ENCODE peak calls at places on chromosomes 12 and 14, in four cellular contexts. L is lower leg skin; W is foreskin fibroblast; Z is CD8-positive, alpha-beta memory T cell. E is an unnamed sample.

GRCh38 chr12:64088431-64089349 is 133.4 kb downstream of the KICS2 start:
- DNase-seq in L (peak; percentile 94), W (peak; percentile 97), Z (no peak), E (peak; percentile 84)

GRCh38 chr14:21072102-21072501 is 2.0 kb downstream of the ARHGEF40 start:
- DNase-seq in L (peak; percentile 54), W (peak; percentile 87), Z (no peak), E (peak; percentile 14)

GRCh38 chr12:106255952-106256351 is 8.1 kb upstream of the CKAP4 start:
- DNase-seq in L (no peak), W (no peak), Z (no peak), E (no peak)

GRCh38 chr14:54767139-54767431 is 135.5 kb downstream of the GCH1 start:
- DNase-seq in L (no peak), W (no peak), Z (no peak), E (no peak)

GRCh38 chr12:12718382-12718761 is 1.2 kb downstream of the CDKN1B start:
- DNase-seq in L (no peak), W (no peak), Z (no peak), E (no peak)

GRCh38 chr14:22991852-22992251 is 9.5 kb upstream of the AJUBA start:
- DNase-seq in L (no peak), W (no peak), Z (no peak), E (no peak)

GRCh38 chr12:108633534-108634224 is at the start of gene SELPLG:
- DNase-seq in L (peak; percentile 69), W (no peak), Z (peak; percentile 80), E (no peak)

GRCh38 chr12:54429014-54429471 is 10.0 kb upstream of the ITGA5 start:
- DNase-seq in L (no peak), W (no peak), Z (no peak), E (no peak)

GRCh38 chr12:113186033-113186365 is 478 bp downstream of the RITA1 start:
- DNase-seq in L (no peak), W (peak; percentile 40), Z (no peak), E (no peak)

GRCh38 chr12:52324068-52324444 is 2.9 kb upstream of the KRT83 start:
- DNase-seq in L (no peak), W (no peak), Z (no peak), E (no peak)

GRCh38 chr12:20483776-20484175 is 115.4 kb downstream of the PDE3A start:
- DNase-seq in L (no peak), W (peak; percentile 78), Z (no peak), E (peak; percentile 40)

GRCh38 chr12:56954057-56954577 is 3.3 kb downstream of the RDH16 start:
- DNase-seq in L (no peak), W (no peak), Z (no peak), E (no peak)

GRCh38 chr14:73462078-73462715 is 3.9 kb upstream of the NUMB start:
- DNase-seq in L (peak; percentile 30), W (peak; percentile 66), Z (no peak), E (peak; percentile 65)

GRCh38 chr12:17348311-17348710 is 741.7 kb downstream of the RERGL start:
- DNase-seq in L (no peak), W (no peak), Z (no peak), E (no peak)

GRCh38 chr12:38912116-38912515 is 6.7 kb upstream of the CPNE8 start:
- DNase-seq in L (no peak), W (no peak), Z (no peak), E (no peak)

GRCh38 chr12:92927055-92927435 is 2.0 kb downstream of the EEA1 start:
- DNase-seq in L (peak; percentile 58), W (peak; percentile 79), Z (no peak), E (peak; percentile 10)

GRCh38 chr12:53952871-53953734 is 1.6 kb upstream of the HOXC12 start:
- DNase-seq in L (no peak), W (peak; percentile 44), Z (no peak), E (no peak)

GRCh38 chr14:34650786-34651584 is 21.0 kb upstream of the SNX6 start:
- DNase-seq in L (peak; percentile 29), W (peak; percentile 99), Z (no peak), E (peak; percentile 72)

GRCh38 chr14:101775756-101776292 is 14.3 kb downstream of the PPP2R5C start:
- DNase-seq in L (no peak), W (no peak), Z (no peak), E (no peak)

GRCh38 chr12:64781374-64782029 is 22.3 kb upstream of the GNS start:
- DNase-seq in L (no peak), W (no peak), Z (no peak), E (no peak)

GRCh38 chr12:122023339-122024131 is 1.9 kb downstream of the BCL7A start:
- DNase-seq in L (peak; percentile 67), W (peak; percentile 91), Z (no peak), E (peak; percentile 74)

GRCh38 chr12:94204647-94205247 is 56.4 kb downstream of the PLXNC1 start:
- DNase-seq in L (no peak), W (no peak), Z (no peak), E (no peak)

GRCh38 chr12:11861155-11861863 is 209.4 kb upstream of the BCL2L14 start:
- DNase-seq in L (no peak), W (no peak), Z (no peak), E (no peak)

GRCh38 chr14:91509083-91509877 is 830 bp downstream of the PPP4R3A start:
- DNase-seq in L (peak; percentile 32), W (peak; percentile 35), Z (peak; percentile 20), E (peak; percentile 5)

GRCh38 chr12:46523446-46523845 is 150.9 kb upstream of the SLC38A2 start:
- DNase-seq in L (no peak), W (no peak), Z (no peak), E (no peak)

GRCh38 chr12:52249511-52250047 is 16.5 kb downstream of the KRT7 start:
- DNase-seq in L (no peak), W (no peak), Z (no peak), E (no peak)

GRCh38 chr14:35969310-35969709 is 143.2 kb downstream of the BRMS1L start:
- DNase-seq in L (no peak), W (no peak), Z (no peak), E (no peak)

GRCh38 chr14:68672609-68673285 is 120.1 kb downstream of the ZFP36L1 start:
- DNase-seq in L (no peak), W (no peak), Z (no peak), E (no peak)

GRCh38 chr12:14260011-14260993 is 105.2 kb upstream of the ATF7IP start:
- DNase-seq in L (peak; percentile 87), W (peak; percentile 94), Z (no peak), E (peak; percentile 87)

GRCh38 chr12:23949212-23950010 is at the start of gene SOX5:
- DNase-seq in L (no peak), W (no peak), Z (no peak), E (peak; percentile 18)

GRCh38 chr14:89504602-89505320 is 87.7 kb upstream of the FOXN3 start:
- DNase-seq in L (no peak), W (peak; percentile 89), Z (no peak), E (peak; percentile 60)

GRCh38 chr14:28344381-28344780 is 422.2 kb upstream of the FOXG1 start:
- DNase-seq in L (no peak), W (peak; percentile 58), Z (no peak), E (no peak)

GRCh38 chr14:105861985-105862465 is 335.6 kb downstream of the TMEM121 start:
- DNase-seq in L (no peak), W (no peak), Z (peak; percentile 0), E (no peak)

GRCh38 chr14:65229431-65230286 is 127.3 kb upstream of the MAX start:
- DNase-seq in L (peak; percentile 42), W (peak; percentile 74), Z (no peak), E (no peak)

GRCh38 chr14:104798300-104799238 is 2.3 kb upstream of the ZBTB42 start:
- DNase-seq in L (no peak), W (no peak), Z (no peak), E (no peak)

DNA sequence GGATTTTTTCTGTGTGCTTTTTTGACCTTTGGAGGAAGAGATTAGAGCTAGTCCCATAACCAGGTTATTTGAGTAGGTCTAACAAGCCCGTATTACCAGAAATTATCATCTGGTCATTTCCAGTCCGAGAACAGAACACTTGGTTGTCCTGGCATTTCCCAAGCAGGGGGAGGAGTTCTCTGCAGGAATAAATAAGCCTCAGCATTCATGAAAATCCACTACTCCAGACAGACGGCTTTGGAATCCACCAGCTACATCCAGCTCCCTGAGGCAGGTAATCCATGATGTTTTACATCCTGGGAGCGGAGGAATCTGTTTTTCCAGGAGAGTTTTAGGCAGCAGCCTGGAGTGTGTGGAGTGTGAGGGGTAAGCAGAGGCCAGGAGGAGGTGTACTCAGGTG is at the start of gene SERPINA3:
- DNase-seq in L (no peak), W (peak; percentile 55), Z (no peak), E (no peak)
- H3K4me3 ChIP-seq in L (no peak within 1 kb of the TSS), W (no peak within 1 kb of the TSS), Z (no peak within 1 kb of the TSS), E (no peak within 1 kb of the TSS)

GRCh38 chr12:58887071-58887470 is 33.2 kb downstream of the LRIG3 start:
- DNase-seq in L (no peak), W (no peak), Z (no peak), E (no peak)
- H3K4me3 ChIP-seq in L (no peak overlapping the region), W (no peak overlapping the region), Z (no peak overlapping the region), E (no peak overlapping the region)

GRCh38 chr12:67819902-67820301 is 169.3 kb upstream of the IFNG-AS1 start:
- DNase-seq in L (no peak), W (no peak), Z (no peak), E (no peak)
- H3K4me3 ChIP-seq in L (no peak overlapping the region), W (no peak overlapping the region), Z (no peak overlapping the region), E (no peak overlapping the region)

GRCh38 chr14:60509438-60510253 is 700 bp downstream of the SIX6 start:
- DNase-seq in L (no peak), W (no peak), Z (no peak), E (no peak)
- H3K4me3 ChIP-seq in L (no peak overlapping the region), W (no peak overlapping the region), Z (no peak overlapping the region), E (no peak overlapping the region)

E was measured in MG63.